ENCODE peak calls at places on chromosomes 3 and 15, in seven cellular contexts. T, I, Q, D, V, C and B are unnamed samples.

GRCh38 chr3:40649346-40649745 is 124.6 kb downstream of the ZNF621 start:
- DNase-seq in T (no peak), I (no peak), Q (no peak), D (no peak), V (no peak), C (no peak), B (no peak)

GRCh38 chr3:156677536-156677935 is 3.1 kb downstream of the TIPARP start:
- DNase-seq in T (no peak), I (no peak), Q (no peak), D (no peak), V (no peak), C (no peak), B (no peak)

GRCh38 chr3:186841637-186842036 is 873 bp upstream of the ADIPOQ start:
- DNase-seq in T (no peak), I (no peak), Q (no peak), D (no peak), V (no peak), C (no peak), B (peak)

GRCh38 chr3:186949281-186949982 is 19.1 kb downstream of the ST6GAL1 start:
- DNase-seq in T (no peak), I (no peak), Q (no peak), D (no peak), V (no peak), C (no peak), B (no peak)

GRCh38 chr15:98002419-98002818 is 41.9 kb downstream of the ARRDC4 start:
- DNase-seq in T (no peak), I (no peak), Q (no peak), D (no peak), V (no peak), C (no peak), B (no peak)

GRCh38 chr3:90092994-90093393 is 985.6 kb downstream of the EPHA3 start:
- DNase-seq in T (peak), I (no peak), Q (no peak), D (no peak), V (peak), C (no peak), B (no peak)

GRCh38 chr3:49601358-49602048 is 47.2 kb downstream of the BSN start:
- DNase-seq in T (no peak), I (no peak), Q (no peak), D (no peak), V (no peak), C (no peak), B (no peak)

GRCh38 chr15:96610757-96611156 is 280.3 kb downstream of the NR2F2 start:
- DNase-seq in T (no peak), I (no peak), Q (no peak), D (no peak), V (no peak), C (no peak), B (no peak)

GRCh38 chr15:98649996-98650870 is 1.9 kb downstream of the IGF1R start:
- DNase-seq in T (peak), I (peak), Q (peak), D (peak), V (peak), C (no peak), B (peak)

DNA sequence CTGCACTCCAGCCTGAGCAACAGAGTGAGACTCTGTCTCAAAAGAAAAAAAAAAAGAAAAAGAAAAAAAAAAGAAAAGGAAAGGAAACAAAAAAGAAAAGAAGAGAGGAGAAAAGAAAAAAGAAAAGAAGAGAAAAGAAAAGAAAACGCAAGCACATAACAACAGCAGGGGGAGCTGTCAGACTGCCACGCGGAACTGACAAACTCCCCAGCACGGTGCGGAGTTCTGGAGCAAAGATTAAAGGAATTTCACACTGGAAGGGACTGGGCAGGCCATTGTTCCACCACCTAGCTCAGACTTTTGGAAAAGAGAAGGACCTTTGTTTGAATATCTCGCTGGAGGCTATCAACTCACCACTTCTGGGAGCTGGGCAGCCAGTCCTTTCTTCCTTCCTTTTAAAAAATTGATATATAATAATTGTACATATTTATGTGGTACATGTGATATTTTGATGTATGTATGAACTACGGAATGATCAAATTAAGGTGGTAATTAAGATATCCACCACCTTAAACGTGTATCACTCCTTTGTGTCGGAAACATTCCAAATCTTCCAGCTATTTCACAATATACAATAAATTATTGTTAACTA is 40.5 kb downstream of the DPPA2 start:
- DNase-seq in T (peak), I (peak), Q (no peak), D (no peak), V (peak), C (peak), B (no peak)
- TF ChIP-seq CTCF in T (peak), I (peak), Q (peak), D (peak), V (peak), C (peak), B (no peak)

DNA sequence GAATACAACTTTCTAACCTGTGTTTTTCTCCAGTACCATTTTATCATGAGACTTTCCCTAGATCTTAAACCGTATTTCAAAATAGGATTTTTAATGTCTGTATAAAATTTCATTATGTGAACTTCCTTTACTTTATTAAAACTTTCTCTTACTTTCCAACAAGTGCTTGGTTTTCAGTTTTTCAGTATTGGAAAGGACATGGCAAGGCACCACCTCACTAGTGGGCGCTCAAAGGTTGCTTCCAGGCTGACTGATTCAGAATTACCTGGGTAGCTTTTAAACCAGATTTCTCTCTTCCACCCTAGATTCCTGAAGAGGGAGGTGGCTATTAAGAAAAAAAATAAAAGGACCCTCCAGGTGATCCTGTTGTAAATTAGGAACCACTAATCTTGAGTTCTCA is 236.6 kb downstream of the SOX2 start:
- DNase-seq in T (no peak), I (no peak), Q (no peak), D (no peak), V (peak), C (no peak), B (no peak)
- TF ChIP-seq CTCF in T (no peak), I (no peak), Q (no peak), D (no peak), V (peak), C (peak), B (no peak)

DNA sequence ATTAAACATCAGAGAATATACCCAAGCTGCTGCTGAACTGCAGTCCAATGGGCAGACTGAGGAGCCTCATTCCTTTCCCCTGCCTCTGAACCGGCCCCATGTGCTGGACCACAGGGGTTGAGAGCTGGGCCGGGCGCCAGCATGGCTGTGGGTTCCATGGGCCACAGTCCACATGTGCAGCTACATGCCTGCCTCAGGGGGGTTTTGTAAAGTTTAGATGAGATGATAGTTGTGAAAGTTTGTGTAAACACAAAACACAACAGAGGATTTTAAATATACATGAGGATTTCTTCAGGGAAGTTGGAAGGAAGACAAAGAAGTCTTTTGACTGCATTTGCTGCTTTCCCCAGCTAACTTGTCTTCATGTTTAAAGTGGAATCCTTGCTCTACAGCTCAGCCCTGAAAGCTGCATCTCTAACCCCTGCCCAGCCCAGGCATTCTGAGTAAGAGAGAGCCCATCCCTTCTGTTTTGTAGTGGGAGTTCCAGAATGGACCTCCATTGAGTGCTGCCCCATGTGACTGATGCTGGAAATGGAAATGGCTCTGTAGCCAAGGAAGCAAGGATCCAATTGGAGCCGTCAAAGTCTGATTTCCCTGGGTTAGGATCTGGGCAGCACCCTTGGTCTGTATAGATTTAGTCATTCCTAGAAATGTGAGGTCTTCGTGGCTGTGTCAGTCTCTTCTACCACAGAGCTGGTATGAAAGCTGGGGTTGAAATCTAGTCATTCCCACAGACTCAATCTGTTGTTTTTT is 17.5 kb downstream of the SLC12A8 start:
- DNase-seq in T (peak), I (no peak), Q (no peak), D (no peak), V (no peak), C (no peak), B (no peak)
- TF ChIP-seq CTCF in T (peak), I (no peak), Q (no peak), D (no peak), V (no peak), C (no peak), B (no peak)

GRCh38 chr15:85475711-85476110 is 95.3 kb downstream of the AKAP13 start:
- DNase-seq in T (no peak), I (no peak), Q (no peak), D (no peak), V (no peak), C (no peak), B (no peak)

GRCh38 chr15:85479071-85479647 is 98.8 kb downstream of the AKAP13 start:
- DNase-seq in T (peak), I (no peak), Q (no peak), D (no peak), V (no peak), C (no peak), B (no peak)

GRCh38 chr15:85477061-85477460 is 96.7 kb downstream of the AKAP13 start:
- DNase-seq in T (no peak), I (no peak), Q (no peak), D (no peak), V (no peak), C (no peak), B (no peak)

GRCh38 chr15:85475317-85475701 is 94.9 kb downstream of the AKAP13 start:
- DNase-seq in T (peak), I (no peak), Q (no peak), D (no peak), V (no peak), C (no peak), B (no peak)

DNA sequence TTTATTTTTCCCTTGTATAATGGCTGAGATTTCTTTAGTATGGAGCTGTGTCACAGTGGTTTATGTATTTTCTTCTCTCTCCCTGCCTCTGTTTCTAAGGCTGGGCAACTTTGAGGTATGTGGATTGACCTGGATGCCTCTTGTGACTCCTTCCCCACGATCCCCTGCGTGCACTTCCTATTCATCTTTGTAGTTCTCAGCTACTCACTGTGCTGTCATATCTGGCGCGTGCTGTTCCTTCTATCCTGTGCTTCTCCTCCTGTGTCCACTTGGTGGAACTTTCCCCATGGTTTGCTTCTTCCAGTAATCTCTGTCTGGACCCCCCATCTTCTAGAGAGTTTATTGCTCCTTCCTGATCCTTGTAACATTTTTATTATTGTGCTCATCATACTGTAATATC is 97.3 kb downstream of the AKAP13 start:
- DNase-seq in T (peak), I (no peak), Q (no peak), D (no peak), V (peak), C (no peak), B (no peak)
- TF ChIP-seq CTCF in T (peak), I (no peak), Q (no peak), D (no peak), V (no peak), C (no peak), B (no peak)

GRCh38 chr15:48875241-48875640 is 2.7 kb upstream of the EID1 start:
- DNase-seq in T (no peak), I (no peak), Q (no peak), D (no peak), V (no peak), C (no peak), B (no peak)

GRCh38 chr15:48880070-48880634 is 2.2 kb downstream of the EID1 start:
- DNase-seq in T (no peak), I (no peak), Q (no peak), D (no peak), V (no peak), C (no peak), B (no peak)

GRCh38 chr15:48876057-48876456 is 1.9 kb upstream of the EID1 start:
- DNase-seq in T (no peak), I (no peak), Q (no peak), D (no peak), V (no peak), C (no peak), B (no peak)

GRCh38 chr15:48872632-48873031 is 5.3 kb upstream of the EID1 start:
- DNase-seq in T (no peak), I (no peak), Q (no peak), D (no peak), V (no peak), C (no peak), B (no peak)

GRCh38 chr15:48877630-48878595 is at the start of gene EID1:
- DNase-seq in T (peak), I (peak), Q (peak), D (peak), V (peak), C (peak), B (peak)
- TF ChIP-seq CTCF in T (no peak), I (peak), Q (no peak), D (no peak), V (no peak), C (no peak), B (no peak)

DNA sequence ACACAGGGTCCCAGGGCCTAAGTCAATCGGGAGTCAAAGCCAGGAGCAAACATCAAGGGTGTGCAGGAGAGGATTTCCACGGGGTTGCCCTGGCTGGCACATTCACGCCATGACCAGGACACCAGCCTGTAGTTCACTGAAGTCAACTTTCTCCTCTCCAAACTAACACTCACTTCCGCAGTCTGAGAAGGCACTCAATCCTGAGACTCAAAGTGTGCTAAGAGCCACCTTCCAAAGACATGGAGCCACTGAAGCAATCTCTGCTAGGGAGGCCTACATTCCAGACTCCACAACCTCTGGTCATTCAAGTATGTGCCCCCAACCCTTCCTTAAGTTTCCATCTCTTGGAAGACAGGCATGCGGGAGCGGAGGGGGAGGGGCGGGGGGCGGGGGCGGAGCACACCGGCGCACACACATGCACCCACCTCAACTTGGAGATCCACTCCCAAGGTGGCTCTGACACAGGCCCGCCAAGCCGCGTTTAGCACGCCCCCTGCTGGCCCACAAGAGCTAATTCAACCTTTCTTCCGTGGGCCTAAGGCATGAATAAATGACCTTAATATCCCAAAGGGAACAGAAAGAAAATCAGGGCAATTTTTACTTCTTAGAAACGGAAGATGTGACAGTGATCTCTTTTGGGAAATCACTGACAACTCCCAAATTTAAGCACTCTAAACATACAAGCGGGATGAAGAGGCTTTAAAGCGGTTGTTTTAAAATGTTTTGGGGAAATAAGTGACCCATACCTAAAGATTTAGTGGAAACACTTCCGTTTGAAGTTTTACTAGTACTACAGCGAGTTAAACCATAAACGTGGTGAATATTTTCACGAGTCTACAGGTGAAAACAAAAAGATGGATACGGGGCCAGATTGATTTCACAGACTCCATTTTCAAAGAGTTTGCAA is 162.5 kb upstream of the CHRNA7 start:
- DNase-seq in T (peak), I (peak), Q (no peak), D (peak), V (peak), C (no peak), B (peak)
- TF ChIP-seq CTCF in T (peak), I (peak), Q (peak), D (peak), V (peak), C (peak), B (peak)

DNA sequence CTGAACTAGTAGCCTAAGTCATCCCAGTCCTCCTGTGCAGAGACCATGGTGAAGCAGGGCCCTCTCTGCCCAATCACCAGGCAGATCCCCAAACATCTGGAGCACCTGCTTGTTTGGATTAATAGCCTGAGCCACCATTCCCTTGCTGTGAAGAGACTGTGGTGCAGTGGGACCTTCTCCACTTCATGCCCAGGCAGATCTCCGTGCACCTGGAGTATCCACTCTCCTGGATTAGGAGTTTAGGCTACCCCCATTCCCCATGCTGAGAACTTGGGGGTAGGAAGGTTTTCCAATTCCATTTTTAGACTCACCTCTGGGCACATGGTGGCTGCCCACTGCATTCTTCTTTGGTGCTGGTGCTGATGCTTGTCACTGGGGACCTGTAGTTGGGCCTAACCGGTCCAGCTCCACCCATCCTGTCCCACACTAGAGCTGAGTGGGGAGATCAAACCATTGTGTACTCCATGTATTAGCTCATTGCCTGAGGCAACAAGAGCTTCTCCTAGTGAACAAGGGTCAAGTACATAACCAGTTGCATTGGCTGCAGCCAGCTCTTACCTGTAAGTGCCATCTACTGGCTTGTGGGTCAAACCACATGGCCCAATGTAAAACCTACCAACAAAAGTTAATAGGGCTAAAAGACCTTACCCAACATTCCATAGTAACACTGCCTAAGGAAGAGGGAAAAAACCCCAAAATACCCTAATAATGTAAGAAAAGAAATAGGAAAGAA is 382.5 kb upstream of the CBLB start:
- DNase-seq in T (no peak), I (no peak), Q (no peak), D (no peak), V (peak), C (no peak), B (no peak)
- TF ChIP-seq CTCF in T (no peak), I (no peak), Q (no peak), D (no peak), V (no peak), C (no peak), B (no peak)